ENCODE peak calls at places on chromosome 4, in six cellular contexts. One of them, this sample, is unnamed.
A peak's percentile ranks its signal among the peaks of the same experiment; 100 is the strongest.

GRCh38 chr4:152010680-152011079 is 249.9 kb upstream of the GATB start:
- DNase-seq in transverse colon: no peak
- DNase-seq in H1: no peak
- DNase-seq in prostate gland: no peak
- DNase-seq in HCT116: no peak
- DNase-seq in suprapubic skin: no peak
- DNase-seq in this sample: no peak

GRCh38 chr4:130336585-130337217 is 1240.7 kb downstream of the C4orf33 start:
- DNase-seq in transverse colon: no peak
- DNase-seq in H1: no peak
- DNase-seq in prostate gland: no peak
- DNase-seq in HCT116: peak; percentile 26
- DNase-seq in suprapubic skin: no peak
- DNase-seq in this sample: no peak

GRCh38 chr4:151205722-151206121 is 71.2 kb upstream of the PRSS48 start:
- DNase-seq in transverse colon: no peak
- DNase-seq in H1: no peak
- DNase-seq in prostate gland: no peak
- DNase-seq in HCT116: no peak
- DNase-seq in suprapubic skin: no peak
- DNase-seq in this sample: no peak

GRCh38 chr4:168832746-168833575 is 177.1 kb downstream of the CBR4 start:
- DNase-seq in transverse colon: peak; percentile 19
- DNase-seq in H1: peak; percentile 80
- DNase-seq in prostate gland: peak; percentile 25
- DNase-seq in HCT116: no peak
- DNase-seq in suprapubic skin: peak; percentile 78
- DNase-seq in this sample: peak; percentile 87

GRCh38 chr4:112857461-112857860 is 192.0 kb upstream of the ANK2 start:
- DNase-seq in transverse colon: no peak
- DNase-seq in H1: no peak
- DNase-seq in prostate gland: no peak
- DNase-seq in HCT116: peak; percentile 48
- DNase-seq in suprapubic skin: no peak
- DNase-seq in this sample: no peak

GRCh38 chr4:26619784-26620183 is 35.9 kb downstream of the TBC1D19 start:
- DNase-seq in transverse colon: no peak
- DNase-seq in H1: no peak
- DNase-seq in prostate gland: no peak
- DNase-seq in HCT116: no peak
- DNase-seq in suprapubic skin: no peak
- DNase-seq in this sample: no peak

GRCh38 chr4:143482753-143483362 is 30.6 kb upstream of the SMARCA5 start:
- DNase-seq in transverse colon: no peak
- DNase-seq in H1: no peak
- DNase-seq in prostate gland: no peak
- DNase-seq in HCT116: peak; percentile 28
- DNase-seq in suprapubic skin: no peak
- DNase-seq in this sample: no peak

GRCh38 chr4:120232050-120232449 is 165.4 kb upstream of the MAD2L1 start:
- DNase-seq in transverse colon: no peak
- DNase-seq in H1: no peak
- DNase-seq in prostate gland: no peak
- DNase-seq in HCT116: no peak
- DNase-seq in suprapubic skin: no peak
- DNase-seq in this sample: no peak

GRCh38 chr4:109207060-109207459 is 95.4 kb downstream of the COL25A1 start:
- DNase-seq in transverse colon: no peak
- DNase-seq in H1: no peak
- DNase-seq in prostate gland: no peak
- DNase-seq in HCT116: no peak
- DNase-seq in suprapubic skin: no peak
- DNase-seq in this sample: no peak

GRCh38 chr4:100805547-100805946 is 287.7 kb upstream of the EMCN start:
- DNase-seq in transverse colon: no peak
- DNase-seq in H1: peak; percentile 58
- DNase-seq in prostate gland: no peak
- DNase-seq in HCT116: no peak
- DNase-seq in suprapubic skin: no peak
- DNase-seq in this sample: no peak

GRCh38 chr4:98027827-98028226 is 115.4 kb downstream of the STPG2 start:
- DNase-seq in transverse colon: no peak
- DNase-seq in H1: no peak
- DNase-seq in prostate gland: no peak
- DNase-seq in HCT116: peak; percentile 64
- DNase-seq in suprapubic skin: no peak
- DNase-seq in this sample: no peak

GRCh38 chr4:69684821-69685220 is 31.8 kb upstream of the UGT2A1 start:
- DNase-seq in transverse colon: no peak
- DNase-seq in H1: no peak
- DNase-seq in prostate gland: no peak
- DNase-seq in HCT116: no peak
- DNase-seq in suprapubic skin: no peak
- DNase-seq in this sample: no peak

GRCh38 chr4:37757121-37757520 is 69.4 kb upstream of the PGM2 start:
- DNase-seq in transverse colon: no peak
- DNase-seq in H1: no peak
- DNase-seq in prostate gland: no peak
- DNase-seq in HCT116: no peak
- DNase-seq in suprapubic skin: no peak
- DNase-seq in this sample: no peak

GRCh38 chr4:84638092-84638491 is 55.2 kb downstream of the CDS1 start:
- DNase-seq in transverse colon: no peak
- DNase-seq in H1: no peak
- DNase-seq in prostate gland: no peak
- DNase-seq in HCT116: no peak
- DNase-seq in suprapubic skin: no peak
- DNase-seq in this sample: no peak

GRCh38 chr4:128831526-128832252 is 22.2 kb downstream of the JADE1 start:
- DNase-seq in transverse colon: no peak
- DNase-seq in H1: no peak
- DNase-seq in prostate gland: no peak
- DNase-seq in HCT116: no peak
- DNase-seq in suprapubic skin: no peak
- DNase-seq in this sample: no peak

GRCh38 chr4:88159137-88159725 is 792 bp upstream of the ABCG2 start:
- DNase-seq in transverse colon: no peak
- DNase-seq in H1: no peak
- DNase-seq in prostate gland: no peak
- DNase-seq in HCT116: peak; percentile 36
- DNase-seq in suprapubic skin: no peak
- DNase-seq in this sample: no peak

GRCh38 chr4:173935622-173936405 is 347.7 kb downstream of the FBXO8 start:
- DNase-seq in transverse colon: no peak
- DNase-seq in H1: no peak
- DNase-seq in prostate gland: no peak
- DNase-seq in HCT116: no peak
- DNase-seq in suprapubic skin: no peak
- DNase-seq in this sample: no peak

GRCh38 chr4:109160494-109160893 is 142.0 kb downstream of the COL25A1 start:
- DNase-seq in transverse colon: no peak
- DNase-seq in H1: no peak
- DNase-seq in prostate gland: no peak
- DNase-seq in HCT116: no peak
- DNase-seq in suprapubic skin: no peak
- DNase-seq in this sample: no peak

GRCh38 chr4:5034206-5034605 is 14.9 kb upstream of the CYTL1 start:
- DNase-seq in transverse colon: no peak
- DNase-seq in H1: no peak
- DNase-seq in prostate gland: no peak
- DNase-seq in HCT116: no peak
- DNase-seq in suprapubic skin: no peak
- DNase-seq in this sample: no peak

GRCh38 chr4:5032825-5033224 is 13.6 kb upstream of the CYTL1 start:
- DNase-seq in transverse colon: no peak
- DNase-seq in H1: no peak
- DNase-seq in prostate gland: no peak
- DNase-seq in HCT116: no peak
- DNase-seq in suprapubic skin: no peak
- DNase-seq in this sample: no peak

GRCh38 chr4:5036239-5036638 is 15.0 kb upstream of the STK32B start:
- DNase-seq in transverse colon: no peak
- DNase-seq in H1: no peak
- DNase-seq in prostate gland: no peak
- DNase-seq in HCT116: no peak
- DNase-seq in suprapubic skin: no peak
- DNase-seq in this sample: no peak

GRCh38 chr4:5030927-5031326 is 11.7 kb upstream of the CYTL1 start:
- DNase-seq in transverse colon: no peak
- DNase-seq in H1: no peak
- DNase-seq in prostate gland: no peak
- DNase-seq in HCT116: no peak
- DNase-seq in suprapubic skin: no peak
- DNase-seq in this sample: no peak

GRCh38 chr4:5033266-5033945 is 14.1 kb upstream of the CYTL1 start:
- DNase-seq in transverse colon: no peak
- DNase-seq in H1: no peak
- DNase-seq in prostate gland: no peak
- DNase-seq in HCT116: no peak
- DNase-seq in suprapubic skin: peak; percentile 71
- DNase-seq in this sample: no peak
- TF ChIP-seq POLR2AphosphoS5 in transverse colon: no peak
- TF ChIP-seq POLR2AphosphoS5 in H1: no peak
- TF ChIP-seq POLR2AphosphoS5 in prostate gland: no peak
- TF ChIP-seq POLR2AphosphoS5 in HCT116: no peak
- TF ChIP-seq POLR2AphosphoS5 in suprapubic skin: peak; percentile 55
- TF ChIP-seq POLR2AphosphoS5 in this sample: peak; percentile 24

DNA sequence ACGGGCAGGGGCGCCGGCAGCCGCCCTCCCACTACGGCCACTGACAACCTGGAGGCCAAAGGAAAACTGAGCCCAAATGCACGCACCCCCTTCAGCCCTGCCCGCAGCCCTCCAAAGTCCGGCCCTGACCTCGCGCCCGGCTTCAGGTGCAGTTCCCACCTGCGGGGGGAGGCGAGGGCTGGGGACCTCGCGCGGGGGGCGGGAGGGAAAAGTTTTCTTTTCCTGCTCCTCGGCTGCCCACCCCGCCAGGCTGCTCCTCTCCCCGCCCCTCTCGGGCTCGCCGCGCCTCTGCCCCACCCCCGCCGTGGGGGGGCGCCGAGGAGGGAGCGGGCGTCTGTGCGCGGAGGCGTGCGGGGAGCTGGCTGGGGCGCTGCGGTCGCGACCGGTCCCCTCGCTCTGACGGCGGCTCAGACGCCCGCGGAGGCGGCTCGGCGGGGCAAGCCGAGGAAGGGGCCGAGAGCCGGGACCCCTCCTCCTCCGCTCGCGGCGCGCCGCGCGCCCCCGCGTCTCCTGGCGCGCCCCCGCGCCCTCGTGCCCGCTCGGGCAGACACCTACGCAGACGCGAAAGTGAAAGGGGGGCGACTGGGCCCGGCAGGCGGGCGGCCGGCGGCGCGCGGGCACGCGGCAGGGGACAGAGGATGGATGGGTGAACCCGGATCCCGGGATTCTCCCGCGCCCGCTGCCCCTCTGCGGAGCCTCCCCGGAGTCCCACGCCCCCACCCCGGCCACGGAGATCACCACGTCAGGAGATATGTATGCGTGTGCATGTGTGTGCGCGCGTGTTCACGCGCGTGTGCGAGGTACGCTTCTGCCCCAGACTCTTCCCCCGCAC is 3.1 kb upstream of the NR3C2 start:
- DNase-seq in transverse colon: peak; percentile 79
- DNase-seq in H1: peak; percentile 82
- DNase-seq in prostate gland: peak; percentile 67
- DNase-seq in HCT116: no peak
- DNase-seq in suprapubic skin: peak; percentile 78
- DNase-seq in this sample: no peak
- TF ChIP-seq POLR2A in transverse colon: no peak
- TF ChIP-seq POLR2A in H1: no peak
- TF ChIP-seq POLR2A in prostate gland: no peak
- TF ChIP-seq POLR2A in HCT116: no peak
- TF ChIP-seq POLR2A in suprapubic skin: no peak
- TF ChIP-seq POLR2A in this sample: no peak

GRCh38 chr4:40182979-40183378 is 13.9 kb upstream of the RHOH start:
- DNase-seq in transverse colon: no peak
- DNase-seq in H1: no peak
- DNase-seq in prostate gland: no peak
- DNase-seq in HCT116: no peak
- DNase-seq in suprapubic skin: no peak
- DNase-seq in this sample: no peak

GRCh38 chr4:40187386-40187913 is 9.4 kb upstream of the RHOH start:
- DNase-seq in transverse colon: no peak
- DNase-seq in H1: no peak
- DNase-seq in prostate gland: no peak
- DNase-seq in HCT116: no peak
- DNase-seq in suprapubic skin: no peak
- DNase-seq in this sample: no peak

GRCh38 chr4:40186665-40187014 is 10.2 kb upstream of the RHOH start:
- DNase-seq in transverse colon: no peak
- DNase-seq in H1: no peak
- DNase-seq in prostate gland: no peak
- DNase-seq in HCT116: no peak
- DNase-seq in suprapubic skin: no peak
- DNase-seq in this sample: no peak

GRCh38 chr4:40183615-40184411 is 13.0 kb upstream of the RHOH start:
- DNase-seq in transverse colon: no peak
- DNase-seq in H1: peak; percentile 28
- DNase-seq in prostate gland: no peak
- DNase-seq in HCT116: no peak
- DNase-seq in suprapubic skin: no peak
- DNase-seq in this sample: no peak

GRCh38 chr4:40185830-40186664 is 10.8 kb upstream of the RHOH start:
- DNase-seq in transverse colon: no peak
- DNase-seq in H1: peak; percentile 43
- DNase-seq in prostate gland: no peak
- DNase-seq in HCT116: no peak
- DNase-seq in suprapubic skin: no peak
- DNase-seq in this sample: no peak
- H3K4me1 ChIP-seq in transverse colon: no peaks in the 10 kb centered on the region
- H3K4me1 ChIP-seq in H1: no peaks in the 10 kb centered on the region
- H3K4me1 ChIP-seq in prostate gland: no peaks in the 10 kb centered on the region
- H3K4me1 ChIP-seq in HCT116: peaks cover 9% of the 10 kb centered on the region
- H3K4me1 ChIP-seq in suprapubic skin: no peaks in the 10 kb centered on the region
- H3K4me1 ChIP-seq in this sample: no peaks in the 10 kb centered on the region

GRCh38 chr4:7032591-7032990 is 10.6 kb upstream of the TADA2B start:
- DNase-seq in transverse colon: no peak
- DNase-seq in H1: no peak
- DNase-seq in prostate gland: no peak
- DNase-seq in HCT116: no peak
- DNase-seq in suprapubic skin: no peak
- DNase-seq in this sample: no peak

GRCh38 chr4:7030856-7031255 is 12.3 kb upstream of the TADA2B start:
- DNase-seq in transverse colon: no peak
- DNase-seq in H1: no peak
- DNase-seq in prostate gland: no peak
- DNase-seq in HCT116: no peak
- DNase-seq in suprapubic skin: no peak
- DNase-seq in this sample: no peak

GRCh38 chr4:7029212-7029611 is 14.0 kb upstream of the TADA2B start:
- DNase-seq in transverse colon: no peak
- DNase-seq in H1: no peak
- DNase-seq in prostate gland: no peak
- DNase-seq in HCT116: no peak
- DNase-seq in suprapubic skin: no peak
- DNase-seq in this sample: no peak

GRCh38 chr4:7029921-7030320 is 13.3 kb upstream of the TADA2B start:
- DNase-seq in transverse colon: no peak
- DNase-seq in H1: no peak
- DNase-seq in prostate gland: no peak
- DNase-seq in HCT116: no peak
- DNase-seq in suprapubic skin: no peak
- DNase-seq in this sample: no peak

GRCh38 chr4:7031526-7032449 is 11.4 kb upstream of the TADA2B start:
- DNase-seq in transverse colon: no peak
- DNase-seq in H1: no peak
- DNase-seq in prostate gland: no peak
- DNase-seq in HCT116: no peak
- DNase-seq in suprapubic skin: no peak
- DNase-seq in this sample: no peak
- TF ChIP-seq POLR2AphosphoS5 in transverse colon: no peak
- TF ChIP-seq POLR2AphosphoS5 in H1: no peak
- TF ChIP-seq POLR2AphosphoS5 in prostate gland: no peak
- TF ChIP-seq POLR2AphosphoS5 in HCT116: no peak
- TF ChIP-seq POLR2AphosphoS5 in suprapubic skin: no peak
- TF ChIP-seq POLR2AphosphoS5 in this sample: no peak

This sample was measured in vagina.